ENCODE peak calls at places on chromosomes 6 and 20, in four cellular contexts. One of them, this sample, is unnamed.

GRCh38 chr20:47597090-47597489 is 95.4 kb downstream of the NCOA3 start:
- DNase-seq in AG09309: no peak
- DNase-seq in testis: no peak
- DNase-seq in fibroblast of villous mesenchyme: no peak
- DNase-seq in this sample: no peak

GRCh38 chr6:31588871-31589650 is 3.0 kb downstream of the LST1 start:
- DNase-seq in AG09309: no peak
- DNase-seq in testis: no peak
- DNase-seq in fibroblast of villous mesenchyme: no peak
- DNase-seq in this sample: no peak

GRCh38 chr6:134422426-134423231 is 104.7 kb upstream of the SGK1 start:
- DNase-seq in AG09309: peak
- DNase-seq in testis: no peak
- DNase-seq in fibroblast of villous mesenchyme: peak
- DNase-seq in this sample: peak

GRCh38 chr20:1298888-1299511 is 29.9 kb downstream of the SDCBP2 start:
- DNase-seq in AG09309: no peak
- DNase-seq in testis: no peak
- DNase-seq in fibroblast of villous mesenchyme: no peak
- DNase-seq in this sample: no peak

GRCh38 chr20:12036142-12036541 is 118.4 kb downstream of the BTBD3 start:
- DNase-seq in AG09309: no peak
- DNase-seq in testis: peak
- DNase-seq in fibroblast of villous mesenchyme: no peak
- DNase-seq in this sample: no peak

GRCh38 chr6:129921169-129921817 is 60.2 kb upstream of the TMEM244 start:
- DNase-seq in AG09309: no peak
- DNase-seq in testis: no peak
- DNase-seq in fibroblast of villous mesenchyme: no peak
- DNase-seq in this sample: no peak

GRCh38 chr6:144936764-144937163 is 651.6 kb downstream of the UTRN start:
- DNase-seq in AG09309: no peak
- DNase-seq in testis: no peak
- DNase-seq in fibroblast of villous mesenchyme: no peak
- DNase-seq in this sample: no peak

GRCh38 chr20:4483481-4483880 is 238.2 kb upstream of the PRND start:
- DNase-seq in AG09309: no peak
- DNase-seq in testis: no peak
- DNase-seq in fibroblast of villous mesenchyme: peak
- DNase-seq in this sample: no peak

GRCh38 chr20:1824834-1825233 is 70.4 kb upstream of the SIRPA start:
- DNase-seq in AG09309: no peak
- DNase-seq in testis: no peak
- DNase-seq in fibroblast of villous mesenchyme: no peak
- DNase-seq in this sample: no peak

GRCh38 chr20:36155629-36155971 is 1.1 kb downstream of the EPB41L1 start:
- DNase-seq in AG09309: no peak
- DNase-seq in testis: no peak
- DNase-seq in fibroblast of villous mesenchyme: no peak
- DNase-seq in this sample: no peak
- H3K4me3 ChIP-seq in AG09309: peak
- H3K4me3 ChIP-seq in testis: no peak
- H3K4me3 ChIP-seq in fibroblast of villous mesenchyme: no peak
- H3K4me3 ChIP-seq in this sample: no peak

DNA sequence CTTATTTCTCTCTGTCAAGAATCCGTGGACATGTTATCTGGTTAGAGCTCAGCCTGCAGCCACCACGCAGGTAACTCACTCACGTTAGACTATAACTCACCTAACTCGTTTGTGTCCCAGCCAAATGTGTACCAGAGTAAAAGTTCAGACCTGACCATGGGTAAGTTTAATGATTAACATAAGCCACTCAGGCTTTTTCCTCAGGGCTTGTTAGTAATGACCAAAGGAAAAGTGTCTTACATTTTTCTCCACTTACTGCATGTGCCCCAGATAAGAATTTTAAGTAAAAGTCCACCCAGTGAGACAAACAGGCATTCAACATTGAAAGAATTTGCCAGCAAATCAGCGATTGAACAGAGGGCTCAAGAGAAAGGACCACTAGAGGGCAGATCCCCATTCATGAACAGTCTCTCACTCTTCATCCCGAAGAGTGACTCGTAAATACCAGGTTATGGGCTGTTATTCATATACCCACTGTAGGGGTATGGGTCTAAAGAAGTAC is at the start of gene PKHD1:
- DNase-seq in AG09309: no peak
- DNase-seq in testis: no peak
- DNase-seq in fibroblast of villous mesenchyme: peak
- DNase-seq in this sample: no peak
- TF ChIP-seq CTCF in AG09309: peak
- TF ChIP-seq CTCF in testis: no peak
- TF ChIP-seq CTCF in fibroblast of villous mesenchyme: peak
- TF ChIP-seq CTCF in this sample: peak

GRCh38 chr20:25408890-25409289 is 1.4 kb downstream of the GINS1 start:
- DNase-seq in AG09309: no peak
- DNase-seq in testis: no peak
- DNase-seq in fibroblast of villous mesenchyme: no peak
- DNase-seq in this sample: no peak
- H3K4me3 ChIP-seq in AG09309: no peak
- H3K4me3 ChIP-seq in testis: no peak
- H3K4me3 ChIP-seq in fibroblast of villous mesenchyme: no peak
- H3K4me3 ChIP-seq in this sample: no peak

GRCh38 chr6:42904467-42904866 is 11.4 kb upstream of the PTCRA start:
- DNase-seq in AG09309: no peak
- DNase-seq in testis: no peak
- DNase-seq in fibroblast of villous mesenchyme: no peak
- DNase-seq in this sample: no peak

GRCh38 chr6:42898891-42899361 is 16.9 kb upstream of the PTCRA start:
- DNase-seq in AG09309: no peak
- DNase-seq in testis: peak
- DNase-seq in fibroblast of villous mesenchyme: peak
- DNase-seq in this sample: no peak

GRCh38 chr6:42896178-42896719 is 16.8 kb downstream of the RPL7L1 start:
- DNase-seq in AG09309: no peak
- DNase-seq in testis: no peak
- DNase-seq in fibroblast of villous mesenchyme: no peak
- DNase-seq in this sample: no peak

GRCh38 chr6:42899871-42900270 is 16.0 kb upstream of the PTCRA start:
- DNase-seq in AG09309: no peak
- DNase-seq in testis: no peak
- DNase-seq in fibroblast of villous mesenchyme: no peak
- DNase-seq in this sample: no peak

DNA sequence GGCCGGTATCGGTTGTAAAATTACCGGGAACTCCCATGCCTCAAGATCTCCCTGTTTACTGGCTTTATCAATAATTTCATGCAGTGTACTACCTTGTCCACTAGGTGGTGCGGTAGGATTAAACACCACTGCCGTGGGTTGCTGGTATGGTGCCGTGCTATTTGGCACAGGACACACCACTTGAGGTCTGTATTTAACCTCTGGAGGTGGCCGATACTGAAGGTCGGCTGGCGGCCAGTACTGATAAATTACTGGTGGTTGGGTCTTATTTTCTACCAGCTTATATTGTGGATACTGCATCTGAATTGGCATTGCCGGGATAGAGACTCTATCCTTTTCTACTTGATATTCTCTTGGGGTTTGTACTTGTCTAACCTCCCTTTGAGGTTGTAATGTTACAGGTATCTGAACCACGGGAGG is 14.3 kb upstream of the PTCRA start:
- DNase-seq in AG09309: no peak
- DNase-seq in testis: peak
- DNase-seq in fibroblast of villous mesenchyme: peak
- DNase-seq in this sample: no peak
- TF ChIP-seq CTCF in AG09309: peak
- TF ChIP-seq CTCF in testis: peak
- TF ChIP-seq CTCF in fibroblast of villous mesenchyme: peak
- TF ChIP-seq CTCF in this sample: peak

DNA sequence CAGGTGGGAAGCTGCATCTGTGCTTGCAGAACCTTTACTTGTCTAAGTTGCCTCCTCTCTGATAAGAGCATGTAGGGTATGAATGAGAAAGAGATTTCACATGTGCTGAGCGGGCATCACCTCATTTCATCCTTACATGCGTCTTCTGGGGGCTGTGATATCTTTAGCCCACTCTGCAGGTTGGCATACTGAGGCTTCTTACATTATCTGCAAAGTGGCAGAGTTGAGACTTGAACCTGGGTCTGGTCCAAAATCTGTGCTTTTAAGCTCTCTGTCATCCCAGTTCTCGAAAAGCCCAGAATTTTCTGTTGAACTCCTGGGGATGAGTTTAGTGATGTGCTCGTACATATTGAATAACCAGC is 2.0 kb upstream of the SRC start:
- DNase-seq in AG09309: no peak
- DNase-seq in testis: no peak
- DNase-seq in fibroblast of villous mesenchyme: no peak
- DNase-seq in this sample: no peak
- H3K4me3 ChIP-seq in AG09309: no peak
- H3K4me3 ChIP-seq in testis: no peak
- H3K4me3 ChIP-seq in fibroblast of villous mesenchyme: no peak
- H3K4me3 ChIP-seq in this sample: no peak

DNA sequence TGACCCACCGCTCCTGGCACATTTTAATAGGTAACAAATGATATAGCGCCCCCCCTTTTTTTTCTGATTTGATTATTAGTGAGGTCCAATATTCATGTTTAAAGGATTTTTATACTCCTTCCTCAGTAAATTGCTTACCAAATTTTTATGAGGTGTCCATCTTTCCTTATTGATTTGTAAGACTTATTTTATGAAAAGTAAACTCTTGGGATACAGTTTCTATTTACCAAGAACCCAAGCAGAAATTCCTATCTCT is 25.1 kb downstream of the TRIM27 start:
- DNase-seq in AG09309: no peak
- DNase-seq in testis: no peak
- DNase-seq in fibroblast of villous mesenchyme: no peak
- DNase-seq in this sample: no peak
- TF ChIP-seq CTCF in AG09309: no peak
- TF ChIP-seq CTCF in testis: no peak
- TF ChIP-seq CTCF in fibroblast of villous mesenchyme: no peak
- TF ChIP-seq CTCF in this sample: no peak

This sample was measured in BJ.